ENCODE peak calls at places on chromosomes 12 and 14, in four cellular contexts. One of them, this sample, is unnamed.

GRCh38 chr12:97602315-97602714 is 139.7 kb downstream of the RMST start:
- DNase-seq in body of pancreas: no peak
- DNase-seq in NB4: no peak
- DNase-seq in HCT116: no peak
- DNase-seq in this sample: no peak

GRCh38 chr12:82407481-82407880 is 49.2 kb downstream of the METTL25 start:
- DNase-seq in NB4: no peak
- DNase-seq in body of pancreas: no peak
- DNase-seq in HCT116: no peak
- DNase-seq in this sample: no peak

GRCh38 chr12:52058631-52059324 is 7.5 kb downstream of the NR4A1 start:
- DNase-seq in body of pancreas: no peak
- DNase-seq in HCT116: no peak
- DNase-seq in NB4: no peak
- DNase-seq in this sample: no peak

GRCh38 chr12:104372048-104372720 is 68.6 kb downstream of the EID3 start:
- DNase-seq in HCT116: no peak
- DNase-seq in NB4: peak; percentile 72
- DNase-seq in body of pancreas: no peak
- DNase-seq in this sample: no peak

GRCh38 chr14:72665259-72665658 is 228.6 kb downstream of the DPF3 start:
- DNase-seq in body of pancreas: peak; percentile 9
- DNase-seq in NB4: no peak
- DNase-seq in HCT116: peak; percentile 36
- DNase-seq in this sample: peak; percentile 69

GRCh38 chr12:22728989-22729388 is 104.0 kb downstream of the ETNK1 start:
- DNase-seq in NB4: no peak
- DNase-seq in body of pancreas: no peak
- DNase-seq in HCT116: no peak
- DNase-seq in this sample: no peak

GRCh38 chr14:22613736-22614239 is 15.7 kb downstream of the ABHD4 start:
- DNase-seq in HCT116: no peak
- DNase-seq in body of pancreas: no peak
- DNase-seq in NB4: no peak
- DNase-seq in this sample: no peak

GRCh38 chr14:101563654-101564443 is 2.6 kb downstream of the DIO3 start:
- DNase-seq in HCT116: no peak
- DNase-seq in NB4: no peak
- DNase-seq in body of pancreas: no peak
- DNase-seq in this sample: no peak

GRCh38 chr12:30286345-30286926 is 409.2 kb downstream of the IPO8 start:
- DNase-seq in NB4: peak; percentile 42
- DNase-seq in HCT116: peak; percentile 22
- DNase-seq in body of pancreas: no peak
- DNase-seq in this sample: peak; percentile 8

GRCh38 chr12:12503384-12504078 is 59.1 kb downstream of the DUSP16 start:
- DNase-seq in NB4: no peak
- DNase-seq in HCT116: no peak
- DNase-seq in body of pancreas: no peak
- DNase-seq in this sample: no peak

GRCh38 chr14:70097576-70098256 is 91.0 kb downstream of the SLC8A3 start:
- DNase-seq in HCT116: no peak
- DNase-seq in NB4: no peak
- DNase-seq in body of pancreas: no peak
- DNase-seq in this sample: no peak

GRCh38 chr12:46370792-46371717 is 1.5 kb downstream of the SLC38A2 start:
- DNase-seq in HCT116: no peak
- DNase-seq in NB4: peak; percentile 95
- DNase-seq in body of pancreas: peak; percentile 93
- DNase-seq in this sample: peak; percentile 62

GRCh38 chr12:27151479-27151878 is 69.1 kb upstream of the C12orf71 start:
- DNase-seq in HCT116: no peak
- DNase-seq in NB4: peak; percentile 58
- DNase-seq in body of pancreas: no peak
- DNase-seq in this sample: no peak

GRCh38 chr12:111248981-111249380 is 119.9 kb downstream of the PHETA1 start:
- DNase-seq in body of pancreas: no peak
- DNase-seq in HCT116: no peak
- DNase-seq in NB4: no peak
- DNase-seq in this sample: peak; percentile 26

GRCh38 chr14:76768201-76768656 is 7.0 kb downstream of the VASH1 start:
- DNase-seq in NB4: peak; percentile 81
- DNase-seq in HCT116: no peak
- DNase-seq in body of pancreas: peak; percentile 76
- DNase-seq in this sample: no peak

GRCh38 chr14:52060080-52060479 is 8.8 kb downstream of the NID2 start:
- DNase-seq in NB4: no peak
- DNase-seq in body of pancreas: no peak
- DNase-seq in HCT116: no peak
- DNase-seq in this sample: no peak

GRCh38 chr14:88310457-88310856 is 12.6 kb downstream of the KCNK10 start:
- DNase-seq in body of pancreas: no peak
- DNase-seq in HCT116: no peak
- DNase-seq in NB4: no peak
- DNase-seq in this sample: no peak

GRCh38 chr14:101223561-101224162 is 320.1 kb upstream of the RTL1 start:
- DNase-seq in HCT116: no peak
- DNase-seq in body of pancreas: no peak
- DNase-seq in NB4: no peak
- DNase-seq in this sample: no peak

GRCh38 chr14:103453791-103454190 is 68.6 kb downstream of the MARK3 start:
- DNase-seq in NB4: no peak
- DNase-seq in body of pancreas: no peak
- DNase-seq in HCT116: no peak
- DNase-seq in this sample: no peak
- TF ChIP-seq POLR2A in NB4: no peak
- TF ChIP-seq POLR2A in body of pancreas: no peak
- TF ChIP-seq POLR2A in HCT116: no peak
- TF ChIP-seq POLR2A in this sample: no peak

DNA sequence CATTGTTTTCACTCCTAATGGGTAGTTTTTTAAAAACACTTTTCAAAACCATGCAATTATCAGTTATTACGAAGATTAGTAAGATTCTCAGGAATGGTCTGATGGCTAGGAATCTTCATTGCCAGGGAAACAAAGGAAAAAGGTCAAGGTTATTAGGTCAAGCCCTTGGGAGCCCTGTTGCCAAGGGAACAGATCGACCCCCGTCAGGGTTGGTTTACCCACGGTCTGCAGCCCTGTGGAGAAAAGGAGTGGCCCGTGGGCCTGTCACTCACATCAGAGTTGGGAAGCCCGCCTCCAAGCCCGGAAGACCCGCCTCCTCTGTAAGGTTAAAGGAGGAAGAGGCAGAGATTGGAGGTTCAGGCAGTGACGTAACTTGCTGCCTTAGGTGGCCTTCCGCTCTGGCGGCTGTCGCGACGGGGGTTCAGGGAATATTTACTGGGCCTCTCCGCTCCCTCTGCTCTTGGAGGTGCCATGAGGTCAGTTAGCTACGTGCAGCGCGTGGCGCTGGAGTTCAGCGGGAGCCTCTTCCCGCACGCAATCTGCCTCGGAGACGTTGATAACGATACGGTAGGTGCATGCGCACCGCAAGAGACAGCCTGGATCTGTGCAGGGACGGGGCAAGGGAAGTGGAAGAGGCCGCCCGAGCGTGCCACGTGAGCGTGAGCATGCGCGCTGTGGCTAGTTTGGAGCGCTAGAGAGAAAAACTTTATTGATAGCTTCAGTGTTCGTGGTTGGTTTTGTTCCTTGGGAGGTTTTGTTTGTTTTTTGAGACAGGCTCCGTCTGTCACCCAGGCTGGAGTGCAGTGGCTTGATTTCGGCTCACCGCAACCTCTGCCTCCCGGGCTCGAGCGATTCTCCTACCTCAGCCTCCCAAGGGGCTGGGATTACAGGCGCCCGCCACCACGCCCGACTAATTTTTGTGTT is at the start of gene ITFG2:
- DNase-seq in HCT116: peak; percentile 97
- DNase-seq in NB4: peak; percentile 97
- DNase-seq in body of pancreas: peak; percentile 99
- DNase-seq in this sample: peak; percentile 92
- TF ChIP-seq POLR2A in HCT116: peak; percentile 96
- TF ChIP-seq POLR2A in NB4: peak; percentile 93
- TF ChIP-seq POLR2A in body of pancreas: peak; percentile 86
- TF ChIP-seq POLR2A in this sample: peak; percentile 76

DNA sequence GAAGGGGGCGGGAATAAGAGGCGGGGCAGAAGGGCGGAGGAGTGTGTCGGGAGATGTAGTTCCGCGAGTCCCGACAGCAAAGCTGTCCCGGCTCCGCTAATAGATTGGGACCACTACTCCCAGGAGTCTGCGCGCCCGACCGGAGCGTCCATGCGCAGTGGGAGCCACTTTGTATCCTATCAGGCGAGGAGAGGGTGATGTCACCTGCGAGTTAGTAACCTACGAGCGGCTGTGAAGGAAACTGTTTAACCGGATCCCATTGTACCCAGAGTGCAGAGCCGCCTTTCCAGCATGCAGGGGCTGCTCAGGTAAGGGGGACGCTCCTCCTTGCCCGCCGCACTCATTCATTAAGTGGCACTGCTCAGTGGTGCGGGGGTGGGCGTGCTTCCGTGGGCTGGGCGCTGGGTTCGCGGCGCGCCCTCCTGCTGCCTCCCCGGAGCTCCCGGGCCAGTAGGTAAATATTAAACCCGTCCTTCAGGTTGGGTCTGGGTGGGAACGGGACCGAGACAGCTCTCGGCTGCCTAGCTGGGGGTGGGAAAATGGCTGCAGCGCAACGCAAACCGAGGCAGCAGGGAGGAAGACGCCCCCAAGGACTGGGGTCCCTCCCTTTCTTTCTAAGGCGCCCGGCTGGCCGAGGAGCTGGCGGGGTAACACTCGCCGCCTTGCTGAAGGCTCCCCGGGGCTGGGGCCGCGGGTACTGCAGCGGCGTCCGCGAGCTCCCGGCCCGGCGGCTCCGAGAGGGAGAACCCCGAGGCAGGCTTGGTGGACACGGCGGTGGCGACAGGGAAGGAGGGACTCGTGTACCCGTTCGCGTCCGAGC is at the start of gene DAAM1:
- DNase-seq in HCT116: peak; percentile 93
- DNase-seq in NB4: peak; percentile 98
- DNase-seq in body of pancreas: peak; percentile 99
- DNase-seq in this sample: peak; percentile 65
- TF ChIP-seq POLR2A in HCT116: peak; percentile 69
- TF ChIP-seq POLR2A in NB4: peak; percentile 47
- TF ChIP-seq POLR2A in body of pancreas: peak; percentile 97
- TF ChIP-seq POLR2A in this sample: peak; percentile 65

GRCh38 chr14:55191101-55191880 is at the start of gene DLGAP5:
- DNase-seq in body of pancreas: peak; percentile 95
- DNase-seq in HCT116: peak; percentile 97
- DNase-seq in NB4: peak; percentile 96
- DNase-seq in this sample: peak; percentile 63
- TF ChIP-seq POLR2A in body of pancreas: no peak
- TF ChIP-seq POLR2A in HCT116: peak; percentile 38
- TF ChIP-seq POLR2A in NB4: peak; percentile 67
- TF ChIP-seq POLR2A in this sample: peak; percentile 37

This sample was measured in H54.